ENCODE peak calls at places on chromosomes 5 and 9, in seven cellular contexts. A is GM04504; O is frontal cortex; S is CD4-positive, CD25-positive, alpha-beta regulatory T cell; K is CD4-positive, alpha-beta memory T cell; X is fibroblast of pulmonary artery; J is H7. U is an unnamed sample.

GRCh38 chr5:38814879-38815278 is 30.9 kb upstream of the OSMR start:
- DNase-seq in A (no peak), O (no peak), S (no peak), K (no peak), X (no peak), J (no peak), U (no peak)

GRCh38 chr9:136902259-136902821 is 16.0 kb downstream of the TRAF2 start:
- DNase-seq in A (peak; percentile 28), O (no peak), S (peak; percentile 82), K (peak; percentile 78), X (peak; percentile 61), J (peak; percentile 79), U (no peak)

GRCh38 chr5:72845889-72846288 is 29.4 kb downstream of the TNPO1 start:
- DNase-seq in A (no peak), O (no peak), S (no peak), K (no peak), X (peak; percentile 80), J (no peak), U (no peak)

GRCh38 chr5:143177263-143177994 is 226.1 kb downstream of the NR3C1 start:
- DNase-seq in A (peak; percentile 38), O (no peak), S (no peak), K (no peak), X (peak; percentile 95), J (no peak), U (no peak)

GRCh38 chr9:135212961-135213360 is 125.5 kb downstream of the OLFM1 start:
- DNase-seq in A (no peak), O (no peak), S (no peak), K (no peak), X (no peak), J (no peak), U (no peak)

GRCh38 chr9:79799691-79800345 is 228.1 kb downstream of the TLE4 start:
- DNase-seq in A (no peak), O (no peak), S (no peak), K (no peak), X (peak; percentile 70), J (no peak), U (no peak)

GRCh38 chr9:120925535-120926396 is 830 bp downstream of the TRAF1 start:
- DNase-seq in A (no peak), O (no peak), S (peak; percentile 72), K (peak; percentile 63), X (peak; percentile 88), J (no peak), U (no peak)

GRCh38 chr9:115673599-115673998 is 480.0 kb upstream of the PAPPA start:
- DNase-seq in A (no peak), O (no peak), S (no peak), K (no peak), X (peak; percentile 61), J (no peak), U (no peak)

GRCh38 chr5:171308453-171309275 is at the start of gene TLX3:
- DNase-seq in A (no peak), O (peak; percentile 50), S (no peak), K (no peak), X (no peak), J (peak; percentile 92), U (peak; percentile 95)

GRCh38 chr5:180135128-180135955 is 63.8 kb upstream of the RNF130 start:
- DNase-seq in A (no peak), O (no peak), S (no peak), K (no peak), X (peak; percentile 77), J (peak; percentile 33), U (no peak)

GRCh38 chr9:136431782-136432350 is 7.8 kb downstream of the INPP5E start:
- DNase-seq in A (no peak), O (no peak), S (no peak), K (no peak), X (no peak), J (no peak), U (no peak)

GRCh38 chr9:76692448-76693129 is 71.6 kb upstream of the PCA3 start:
- DNase-seq in A (no peak), O (no peak), S (no peak), K (no peak), X (no peak), J (no peak), U (peak; percentile 64)

GRCh38 chr5:18745988-18746615 is 1111.8 kb downstream of the TAF11L14 start:
- DNase-seq in A (no peak), O (no peak), S (peak; percentile 37), K (peak; percentile 68), X (no peak), J (no peak), U (no peak)

GRCh38 chr9:2055203-2055658 is 40.1 kb downstream of the SMARCA2 start:
- DNase-seq in A (no peak), O (no peak), S (no peak), K (no peak), X (peak; percentile 26), J (no peak), U (no peak)

GRCh38 chr5:61280766-61281427 is 51.2 kb upstream of the ZSWIM6 start:
- DNase-seq in A (no peak), O (no peak), S (no peak), K (no peak), X (no peak), J (no peak), U (no peak)

GRCh38 chr9:119868694-119869093 is 499.5 kb upstream of the BRINP1 start:
- DNase-seq in A (no peak), O (no peak), S (no peak), K (no peak), X (no peak), J (no peak), U (peak; percentile 11)

GRCh38 chr5:158805195-158805594 is 294.5 kb downstream of the EBF1 start:
- DNase-seq in A (no peak), O (no peak), S (no peak), K (no peak), X (no peak), J (no peak), U (no peak)

GRCh38 chr5:17709011-17709710 is 74.9 kb downstream of the TAF11L14 start:
- DNase-seq in A (no peak), O (no peak), S (no peak), K (no peak), X (no peak), J (no peak), U (no peak)

GRCh38 chr5:82334856-82335255 is 56.7 kb upstream of the RPS23 start:
- DNase-seq in A (peak; percentile 88), O (no peak), S (no peak), K (no peak), X (peak; percentile 90), J (no peak), U (no peak)

GRCh38 chr5:13108281-13108680 is 836.2 kb downstream of the DNAH5 start:
- DNase-seq in A (no peak), O (no peak), S (no peak), K (no peak), X (no peak), J (no peak), U (no peak)

GRCh38 chr5:160237571-160238093 is 8.3 kb downstream of the FABP6 start:
- DNase-seq in A (no peak), O (no peak), S (no peak), K (no peak), X (no peak), J (peak; percentile 83), U (no peak)

GRCh38 chr9:107438211-107439030 is 51.1 kb downstream of the KLF4 start:
- DNase-seq in A (no peak), O (no peak), S (no peak), K (no peak), X (no peak), J (peak; percentile 76), U (peak; percentile 84)

GRCh38 chr9:137670391-137671195 is 51.8 kb downstream of the EHMT1 start:
- DNase-seq in A (no peak), O (no peak), S (no peak), K (no peak), X (no peak), J (peak; percentile 65), U (peak; percentile 60)

GRCh38 chr9:86193088-86193487 is 66.4 kb downstream of the C9orf153 start:
- DNase-seq in A (no peak), O (no peak), S (no peak), K (no peak), X (no peak), J (no peak), U (no peak)

GRCh38 chr9:16625831-16626230 is 244.6 kb downstream of the BNC2 start:
- DNase-seq in A (no peak), O (no peak), S (no peak), K (no peak), X (peak; percentile 57), J (no peak), U (peak; percentile 69)

GRCh38 chr5:43203373-43203772 is 11.3 kb downstream of the NIM1K start:
- DNase-seq in A (peak; percentile 3), O (no peak), S (no peak), K (no peak), X (no peak), J (no peak), U (no peak)

GRCh38 chr9:110142868-110143866 is 64.8 kb downstream of the C9orf152 start:
- DNase-seq in A (no peak), O (no peak), S (no peak), K (no peak), X (no peak), J (peak; percentile 35), U (no peak)

GRCh38 chr5:124732349-124732875 is 14.0 kb downstream of the ZNF608 start:
- DNase-seq in A (no peak), O (no peak), S (no peak), K (no peak), X (no peak), J (no peak), U (no peak)

GRCh38 chr5:133713746-133714145 is 101.4 kb upstream of the FSTL4 start:
- DNase-seq in A (no peak), O (no peak), S (no peak), K (no peak), X (no peak), J (no peak), U (no peak)